ENCODE peak calls at places on chromosome 15, in four cellular contexts. H, Z, W and Q are unnamed samples.

GRCh38 chr15:63752075-63752684 is 81.6 kb downstream of the HERC1 start:
- DNase-seq in H (no peak), Z (peak; percentile 87), W (no peak), Q (no peak)

GRCh38 chr15:79078763-79079395 is 11.7 kb downstream of the RASGRF1 start:
- DNase-seq in H (no peak), Z (no peak), W (no peak), Q (no peak)

GRCh38 chr15:62770752-62771151 is 271.8 kb upstream of the TPM1 start:
- DNase-seq in H (no peak), Z (no peak), W (no peak), Q (no peak)

GRCh38 chr15:51189579-51190397 is 95.1 kb upstream of the TNFAIP8L3 start:
- DNase-seq in H (no peak), Z (no peak), W (no peak), Q (no peak)

GRCh38 chr15:38275951-38276350 is 23.3 kb downstream of the SPRED1 start:
- DNase-seq in H (no peak), Z (no peak), W (no peak), Q (no peak)

GRCh38 chr15:67030036-67030762 is 35.2 kb upstream of the SMAD3 start:
- DNase-seq in H (no peak), Z (no peak), W (no peak), Q (no peak)

GRCh38 chr15:39747326-39747725 is 35.3 kb downstream of the FSIP1 start:
- DNase-seq in H (no peak), Z (no peak), W (no peak), Q (no peak)

GRCh38 chr15:75059607-75060006 is 36.2 kb downstream of the PPCDC start:
- DNase-seq in H (no peak), Z (no peak), W (no peak), Q (no peak)

GRCh38 chr15:77493324-77493907 is 72.7 kb downstream of the HMG20A start:
- DNase-seq in H (no peak), Z (no peak), W (no peak), Q (no peak)

GRCh38 chr15:44662478-44663409 is 718 bp downstream of the SPG11 start:
- DNase-seq in H (peak; percentile 58), Z (peak; percentile 43), W (peak; percentile 82), Q (peak; percentile 38)

GRCh38 chr15:87362531-87362930 is 894.0 kb downstream of the NTRK3 start:
- DNase-seq in H (no peak), Z (no peak), W (no peak), Q (no peak)

GRCh38 chr15:57217716-57218598 is 158.3 kb upstream of the CGNL1 start:
- DNase-seq in H (no peak), Z (no peak), W (no peak), Q (no peak)

GRCh38 chr15:81619002-81619401 is 245.0 kb upstream of the TMC3 start:
- DNase-seq in H (no peak), Z (no peak), W (no peak), Q (no peak)

GRCh38 chr15:56475351-56475750 is 10.4 kb upstream of the MNS1 start:
- DNase-seq in H (no peak), Z (no peak), W (no peak), Q (no peak)

GRCh38 chr15:66905954-66906353 is 159.4 kb upstream of the SMAD3 start:
- DNase-seq in H (no peak), Z (no peak), W (no peak), Q (no peak)

GRCh38 chr15:47691896-47692295 is 25.4 kb upstream of the SEMA6D start:
- DNase-seq in H (no peak), Z (no peak), W (no peak), Q (no peak)

GRCh38 chr15:56957812-56958406 is 39.5 kb downstream of the TCF12 start:
- DNase-seq in H (no peak), Z (no peak), W (no peak), Q (no peak)

GRCh38 chr15:98799461-98799971 is 151.2 kb downstream of the IGF1R start:
- DNase-seq in H (no peak), Z (no peak), W (no peak), Q (no peak)

GRCh38 chr15:79219393-79220056 is 63.0 kb upstream of the ANKRD34C start:
- DNase-seq in H (no peak), Z (no peak), W (no peak), Q (no peak)

GRCh38 chr15:93072011-93072410 is 17.0 kb downstream of the RGMA start:
- DNase-seq in H (no peak), Z (no peak), W (peak; percentile 60), Q (no peak)

GRCh38 chr15:93073465-93073952 is 15.5 kb downstream of the RGMA start:
- DNase-seq in H (peak; percentile 30), Z (no peak), W (no peak), Q (no peak)

GRCh38 chr15:93071469-93071891 is 17.5 kb downstream of the RGMA start:
- DNase-seq in H (peak; percentile 43), Z (no peak), W (no peak), Q (no peak)

GRCh38 chr15:93070901-93071300 is 18.1 kb downstream of the RGMA start:
- DNase-seq in H (no peak), Z (no peak), W (no peak), Q (no peak)

GRCh38 chr15:93072440-93073394 is 16.3 kb downstream of the RGMA start:
- DNase-seq in H (peak; percentile 89), Z (peak; percentile 78), W (peak; percentile 93), Q (peak; percentile 88)
- H3K27ac ChIP-seq in H (peak overlapping the region; percentile 87), Z (peak overlapping the region; percentile 79), W (peak overlapping the region; percentile 83), Q (peak overlapping the region; percentile 84)

GRCh38 chr15:35358824-35359223 is 187.1 kb downstream of the DPH6 start:
- DNase-seq in H (no peak), Z (no peak), W (no peak), Q (no peak)

DNA sequence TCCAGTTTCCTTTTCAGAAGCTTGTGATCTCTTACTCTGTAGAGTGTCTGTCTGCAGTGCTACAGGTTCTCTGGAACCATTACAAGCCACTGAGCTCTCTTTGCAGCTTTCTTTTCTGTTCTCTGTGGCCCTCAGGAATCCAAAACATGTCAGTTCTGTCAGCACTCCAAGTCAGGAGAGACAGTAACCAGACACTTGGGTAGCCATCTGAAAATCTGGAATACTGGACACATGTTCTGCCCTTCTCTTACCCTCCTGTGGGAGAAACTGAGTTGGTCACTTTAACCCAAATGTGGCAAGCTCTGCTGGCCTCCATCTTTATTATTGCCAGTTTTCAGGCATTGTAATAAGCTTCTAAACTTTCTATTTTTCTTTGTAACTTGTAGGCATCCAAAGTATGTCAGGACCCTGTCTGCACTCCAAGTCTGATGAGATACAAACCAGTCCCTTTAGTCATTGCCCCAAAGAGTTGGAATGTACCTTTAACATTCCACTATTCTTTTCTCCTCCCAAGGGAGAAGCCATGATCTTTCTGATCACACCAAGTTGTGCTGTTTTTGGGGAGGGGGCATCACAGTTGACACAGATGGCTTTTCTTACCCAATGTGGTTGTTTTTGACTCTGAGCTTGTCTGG is 183.7 kb downstream of the DPH6 start:
- DNase-seq in H (no peak), Z (no peak), W (no peak), Q (no peak)
- H3K9me3 ChIP-seq in H (peaks cover 5% of the 10 kb centered on the region), Z (no peaks in the 10 kb centered on the region), W (no peaks in the 10 kb centered on the region), Q (peaks cover 47% of the 10 kb centered on the region)

DNA sequence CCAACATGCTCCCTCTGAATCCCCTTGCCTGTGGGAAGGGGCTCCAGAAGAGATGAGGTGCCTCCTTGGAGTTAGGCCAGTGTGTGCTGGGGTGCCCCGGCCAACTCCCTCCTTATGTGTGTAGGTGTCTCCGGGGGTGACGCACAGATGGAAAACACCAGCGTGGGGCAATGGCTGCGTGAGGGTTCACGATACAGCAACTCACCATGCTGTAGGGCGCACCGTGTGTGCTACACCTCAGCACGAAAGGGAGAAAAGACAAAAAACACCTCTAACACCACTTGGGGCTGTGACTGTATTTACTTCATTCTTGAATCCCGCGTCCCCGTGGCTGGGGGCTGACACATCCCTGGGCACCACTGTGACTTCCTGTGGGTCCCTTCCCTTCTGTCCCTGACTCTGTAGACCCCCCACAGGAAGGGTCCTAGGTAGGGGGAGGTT is 1.6 kb upstream of the CALML4 start:
- DNase-seq in H (no peak), Z (no peak), W (no peak), Q (no peak)
- H3K27ac ChIP-seq in H (no peak overlapping the region), Z (peak overlapping the region; percentile 54), W (no peak overlapping the region), Q (no peak overlapping the region)

GRCh38 chr15:97194750-97195149 is 765.8 kb upstream of the ARRDC4 start:
- DNase-seq in H (no peak), Z (no peak), W (no peak), Q (no peak)

GRCh38 chr15:97200161-97200560 is 760.3 kb upstream of the ARRDC4 start:
- DNase-seq in H (no peak), Z (no peak), W (no peak), Q (no peak)

DNA sequence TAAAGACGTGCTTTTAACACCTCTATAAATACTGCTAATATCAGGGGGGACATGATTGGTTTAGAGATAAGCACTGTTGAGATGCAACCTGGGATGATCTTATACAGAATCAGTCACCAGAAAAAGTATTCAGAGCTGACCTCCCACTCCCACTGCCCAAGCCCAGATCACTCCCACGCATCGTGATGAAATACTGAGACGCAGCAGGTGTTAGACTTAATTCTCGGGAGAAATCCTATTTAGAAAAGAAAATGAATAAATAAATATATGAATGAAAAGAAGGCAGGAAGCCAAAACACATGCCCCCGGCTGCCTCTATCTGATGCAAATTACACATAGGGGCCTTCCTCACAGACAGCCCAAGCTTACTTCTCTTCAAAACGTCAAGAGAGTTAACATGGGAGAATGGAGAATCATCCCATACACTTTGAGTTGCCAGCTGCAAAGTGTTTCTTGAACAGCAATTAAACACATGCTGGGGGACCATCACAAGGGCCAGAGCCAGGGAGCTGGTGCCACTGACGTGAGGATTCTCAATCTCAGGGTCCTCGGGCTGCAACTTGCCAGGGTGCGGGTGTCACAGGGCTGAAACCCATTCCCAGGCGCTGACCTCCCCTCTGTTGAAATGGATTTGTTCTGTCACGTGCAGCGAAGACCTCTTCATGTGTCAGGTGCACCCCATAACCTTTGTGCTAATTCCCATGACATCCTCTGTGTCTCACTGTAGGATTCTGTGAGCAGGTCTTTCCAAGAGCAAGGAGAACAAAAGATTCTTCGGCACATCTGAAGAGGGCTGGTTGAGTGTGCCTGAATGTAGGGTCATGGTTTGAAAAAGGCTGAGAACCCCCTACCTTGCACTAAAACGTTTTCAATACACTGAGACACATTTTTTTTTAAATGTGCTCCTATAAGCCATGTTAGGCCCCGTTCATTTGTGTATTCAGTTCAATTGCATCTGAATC is 764.2 kb upstream of the ARRDC4 start:
- DNase-seq in H (no peak), Z (no peak), W (no peak), Q (no peak)
- H3K9me3 ChIP-seq in H (no peaks in the 10 kb centered on the region), Z (no peaks in the 10 kb centered on the region), W (no peaks in the 10 kb centered on the region), Q (no peaks in the 10 kb centered on the region)

DNA sequence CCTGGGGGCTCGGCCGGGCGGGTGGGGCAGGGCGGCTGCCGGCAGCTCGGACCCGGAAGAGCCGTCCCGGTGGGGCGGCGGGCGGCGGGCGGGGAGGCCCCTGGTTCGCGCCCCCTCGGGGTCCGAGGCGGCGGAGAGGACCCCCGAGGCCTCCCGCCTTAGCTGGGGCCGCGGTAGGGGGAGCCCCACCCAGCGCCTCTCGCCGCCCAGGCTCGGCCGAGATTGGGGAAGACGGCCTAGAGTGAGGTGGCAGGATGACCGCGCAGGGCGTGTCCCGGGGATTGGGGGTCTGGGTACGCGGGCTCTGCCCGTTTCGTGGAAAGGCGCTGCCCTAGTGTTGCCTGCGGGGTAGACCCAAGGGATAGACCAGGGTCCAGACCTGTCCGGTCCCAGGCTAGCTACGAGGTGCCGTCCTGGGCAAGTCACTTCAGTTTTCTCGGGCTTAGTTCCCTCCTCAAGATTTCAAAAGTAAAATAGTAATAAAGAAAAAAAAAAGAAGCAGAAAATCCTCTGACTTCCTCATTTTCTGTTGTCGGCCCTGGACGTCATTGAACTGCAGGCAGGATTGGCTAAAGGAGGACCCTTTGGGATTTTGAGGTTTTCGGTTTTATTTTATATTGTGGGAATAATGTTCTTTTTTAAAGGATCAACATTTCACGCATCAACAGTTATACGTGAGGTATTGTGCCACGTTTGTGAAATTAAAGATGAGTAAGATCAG is 580 bp downstream of the IQGAP1 start:
- DNase-seq in H (peak; percentile 62), Z (peak; percentile 48), W (peak; percentile 85), Q (peak; percentile 43)
- H3K27ac ChIP-seq in H (peak overlapping the region; percentile 90), Z (peak overlapping the region; percentile 100), W (peak overlapping the region; percentile 100), Q (peak overlapping the region; percentile 98)

GRCh38 chr15:25431821-25432561 is 6.8 kb downstream of the UBE3A start:
- DNase-seq in H (no peak), Z (no peak), W (no peak), Q (no peak)
- H3K9me3 ChIP-seq in H (no peaks in the 10 kb centered on the region), Z (no peaks in the 10 kb centered on the region), W (no peaks in the 10 kb centered on the region), Q (no peaks in the 10 kb centered on the region)